ENCODE peak calls at places on chromosomes 6 and 20, in nine cellular contexts. L is NCI-H1417; T is GM23248; S is DMS 273 treated with DMSO at 0.1 percent for 48 hours; I is neuronal stem cell; N is amniotic epithelial cell; Z is DMS153; R is activated naive CD4-positive, alpha-beta T cell treated with anti-CD3 and anti-CD28 coated beads, Interleukin-2, amount 10 ng/mL, durations not matched to agents 7 days and 5 days; J is GM04504. O is an unnamed sample.

GRCh38 chr20:53597085-53597482 is 3.4 kb upstream of the ZNF217 start:
- DNase-seq in L (no peak), T (no peak), S (no peak), I (no peak), N (peak; percentile 82), Z (no peak), R (no peak), J (no peak), O (no peak)

GRCh38 chr20:39042279-39043150 is 80.4 kb downstream of the DHX35 start:
- DNase-seq in L (no peak), T (peak; percentile 71), S (no peak), I (no peak), N (peak; percentile 75), Z (no peak), R (no peak), J (peak; percentile 32), O (no peak)

GRCh38 chr6:53312355-53312754 is 36.4 kb downstream of the ELOVL5 start:
- DNase-seq in L (no peak), T (no peak), S (no peak), I (no peak), N (no peak), Z (no peak), R (no peak), J (no peak), O (no peak)

GRCh38 chr20:45970646-45971424 is 1.2 kb downstream of the ZNF335 start:
- DNase-seq in L (no peak), T (peak; percentile 75), S (no peak), I (no peak), N (peak; percentile 27), Z (no peak), R (no peak), J (no peak), O (no peak)

GRCh38 chr6:2038096-2038495 is 207.3 kb downstream of the GMDS start:
- DNase-seq in L (no peak), T (no peak), S (no peak), I (no peak), N (peak; percentile 32), Z (peak; percentile 4), R (peak; percentile 67), J (no peak), O (no peak)

GRCh38 chr6:144151010-144151727 is 852 bp downstream of the STX11 start:
- DNase-seq in L (peak; percentile 56), T (peak; percentile 59), S (no peak), I (no peak), N (peak; percentile 5), Z (no peak), R (peak; percentile 68), J (no peak), O (no peak)

GRCh38 chr6:108921547-108922331 is 73.5 kb downstream of the ARMC2 start:
- DNase-seq in L (peak; percentile 66), T (peak; percentile 71), S (no peak), I (no peak), N (peak; percentile 93), Z (no peak), R (no peak), J (peak; percentile 63), O (no peak)

GRCh38 chr6:26538936-26539615 is 910 bp downstream of the HMGN4 start:
- DNase-seq in L (no peak), T (peak; percentile 48), S (no peak), I (no peak), N (peak; percentile 31), Z (no peak), R (no peak), J (no peak), O (no peak)

GRCh38 chr6:144063744-144064401 is 31.5 kb downstream of the SF3B5 start:
- DNase-seq in L (peak; percentile 95), T (peak; percentile 67), S (no peak), I (peak; percentile 74), N (no peak), Z (peak; percentile 54), R (peak; percentile 94), J (no peak), O (peak; percentile 75)

GRCh38 chr6:168640738-168641137 is 199.8 kb downstream of the SMOC2 start:
- DNase-seq in L (no peak), T (no peak), S (no peak), I (no peak), N (no peak), Z (no peak), R (no peak), J (no peak), O (no peak)

GRCh38 chr6:51542466-51542865 is 544.9 kb downstream of the PKHD1 start:
- DNase-seq in L (no peak), T (peak; percentile 3), S (no peak), I (no peak), N (no peak), Z (no peak), R (no peak), J (no peak), O (no peak)

O was measured in NCI-H1105.